ENCODE peak calls at places on chromosome 10, in nine cellular contexts. U, H, R, Q, L, D, W, B and Z are unnamed samples. For H3K4me1, the result is how much of the 10 kb centered on the place peaks cover.

GRCh38 chr10:90451283-90451682 is 406.6 kb downstream of the HTR7 start:
- DNase-seq in L (no peak), R (peak), U (no peak), Q (no peak), B (no peak), D (no peak), H (no peak), W (no peak), Z (no peak)

GRCh38 chr10:77082601-77083252 is 554.9 kb downstream of the KCNMA1 start:
- DNase-seq in U (no peak), Q (no peak), H (peak), W (no peak), R (no peak), D (no peak), L (no peak), B (no peak), Z (no peak)

GRCh38 chr10:130040351-130040750 is 70.3 kb downstream of the C10orf143 start:
- DNase-seq in B (no peak), U (no peak), D (no peak), R (no peak), Q (no peak), H (no peak), L (no peak), W (no peak), Z (no peak)

GRCh38 chr10:87733081-87733480 is 73.4 kb downstream of the PAPSS2 start:
- DNase-seq in R (no peak), D (no peak), U (no peak), B (no peak), W (peak), H (no peak), Q (no peak), L (no peak), Z (peak)

GRCh38 chr10:19826712-19827111 is 10.5 kb downstream of the PLXDC2 start:
- DNase-seq in D (no peak), U (no peak), W (no peak), R (no peak), L (no peak), B (no peak), H (no peak), Q (no peak), Z (no peak)

GRCh38 chr10:124429576-124429975 is 10.9 kb upstream of the OAT start:
- DNase-seq in R (no peak), W (no peak), Q (no peak), B (no peak), D (no peak), H (no peak), L (no peak), U (no peak), Z (no peak)

GRCh38 chr10:72847681-72848080 is 45.9 kb upstream of the OIT3 start:
- DNase-seq in W (no peak), B (no peak), H (peak), L (no peak), Q (no peak), R (no peak), U (no peak), D (no peak), Z (no peak)

GRCh38 chr10:90732581-90732980 is 125.3 kb downstream of the HTR7 start:
- DNase-seq in U (no peak), Q (peak), B (no peak), W (no peak), L (no peak), D (no peak), H (no peak), R (no peak), Z (no peak)

GRCh38 chr10:88377510-88377909 is 205.6 kb downstream of the RNLS start:
- DNase-seq in D (no peak), B (no peak), R (no peak), W (no peak), L (no peak), U (no peak), H (peak), Q (no peak), Z (no peak)

GRCh38 chr10:99172130-99172738 is 63.4 kb downstream of the HPSE2 start:
- DNase-seq in D (no peak), W (peak), Q (no peak), R (peak), B (no peak), U (no peak), L (peak), H (peak), Z (peak)

GRCh38 chr10:50937230-50937907 is 51.9 kb upstream of the A1CF start:
- DNase-seq in L (peak), R (peak), U (no peak), Q (no peak), H (peak), B (no peak), W (no peak), D (no peak), Z (no peak)

GRCh38 chr10:22711373-22711772 is 3.0 kb downstream of the PIP4K2A start:
- DNase-seq in Q (no peak), L (no peak), H (no peak), R (no peak), U (no peak), W (no peak), B (no peak), D (no peak), Z (no peak)

GRCh38 chr10:29618341-29619171 is 16.2 kb downstream of the SVIL start:
- DNase-seq in D (no peak), Q (no peak), U (no peak), B (no peak), L (no peak), H (peak), W (peak), R (no peak), Z (peak)

GRCh38 chr10:70085975-70086613 is 33.4 kb downstream of the MACROH2A2 start:
- DNase-seq in H (no peak), Q (no peak), R (no peak), W (no peak), L (no peak), B (no peak), U (no peak), D (no peak), Z (no peak)

GRCh38 chr10:3853016-3853415 is 68.0 kb upstream of the KLF6 start:
- DNase-seq in B (no peak), H (no peak), D (no peak), R (no peak), W (no peak), L (no peak), Q (no peak), U (no peak), Z (peak)

GRCh38 chr10:110833234-110833940 is 38.3 kb upstream of the PDCD4 start:
- DNase-seq in U (peak), L (no peak), H (no peak), D (no peak), R (no peak), B (no peak), Q (no peak), W (no peak), Z (peak)

GRCh38 chr10:71835671-71836593 is 15.1 kb downstream of the PSAP start:
- DNase-seq in L (no peak), U (peak), D (peak), H (peak), W (peak), B (peak), R (no peak), Q (peak), Z (peak)

GRCh38 chr10:88318803-88319202 is 264.3 kb downstream of the RNLS start:
- DNase-seq in D (no peak), H (no peak), Q (no peak), W (no peak), L (peak), U (no peak), B (no peak), R (peak), Z (no peak)

GRCh38 chr10:68550747-68551411 is 9.3 kb upstream of the TET1 start:
- DNase-seq in L (peak), B (no peak), U (peak), R (peak), H (peak), D (peak), W (peak), Q (no peak), Z (peak)

GRCh38 chr10:100370561-100370975 is 23.5 kb downstream of the SCD start:
- DNase-seq in D (no peak), H (peak), U (no peak), Q (no peak), W (peak), R (peak), L (no peak), B (no peak), Z (peak)

GRCh38 chr10:100368721-100369120 is 21.7 kb downstream of the SCD start:
- DNase-seq in W (no peak), L (no peak), R (no peak), H (no peak), D (no peak), U (no peak), Q (no peak), B (no peak), Z (no peak)

GRCh38 chr10:100373298-100374136 is 26.5 kb downstream of the SCD start:
- DNase-seq in W (peak), D (peak), U (peak), H (peak), R (peak), B (peak), L (peak), Q (peak), Z (peak)

GRCh38 chr10:100372415-100373297 is 25.6 kb downstream of the SCD start:
- DNase-seq in H (no peak), W (no peak), Q (no peak), B (no peak), D (no peak), R (no peak), L (no peak), U (no peak), Z (no peak)

GRCh38 chr10:100370976-100371706 is 24.1 kb downstream of the SCD start:
- DNase-seq in W (peak), U (peak), L (peak), Q (peak), B (no peak), H (peak), R (peak), D (peak), Z (peak)
- TF ChIP-seq POLR2A in W (peak), U (no peak), L (peak), Q (no peak), B (peak), H (peak), R (no peak), D (peak), Z (no peak)

DNA sequence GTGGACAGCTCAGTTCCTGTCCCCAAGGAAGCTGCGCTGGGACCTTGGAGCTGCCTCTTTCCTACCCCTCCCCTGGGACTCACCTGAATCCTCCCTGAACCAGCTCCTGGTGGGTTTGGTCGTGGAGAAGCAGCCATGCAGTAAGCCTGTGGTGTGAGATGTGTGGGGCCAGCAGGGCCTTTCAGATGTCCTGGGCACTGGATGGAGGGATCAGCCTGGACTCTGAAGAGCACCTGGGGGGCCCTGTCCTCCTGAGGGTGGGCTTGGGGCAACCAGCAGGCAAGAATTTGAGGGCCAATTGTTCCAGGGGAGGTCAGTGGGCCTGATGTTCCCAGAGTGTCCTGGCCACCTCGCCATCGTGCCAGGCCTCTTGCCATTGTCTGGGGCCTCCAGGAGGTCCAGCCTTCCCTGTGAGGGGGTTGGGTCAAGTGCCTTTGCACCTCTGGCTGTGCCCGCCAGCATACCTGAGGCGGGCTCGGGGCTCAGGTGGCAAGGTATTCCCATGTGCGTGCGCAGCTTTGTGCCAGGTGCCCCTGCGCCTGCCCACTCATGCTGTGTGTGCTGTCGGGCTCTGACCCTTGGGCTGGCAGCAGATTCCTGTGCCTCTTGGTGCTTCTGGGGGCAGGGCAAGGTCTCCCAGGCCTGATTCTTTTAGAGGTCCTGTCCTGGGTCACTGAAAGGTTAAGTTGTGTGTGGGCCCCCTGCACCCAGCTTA is 7.3 kb downstream of the TRIM8 start:
- DNase-seq in B (no peak), H (no peak), Q (no peak), L (no peak), D (no peak), W (no peak), R (no peak), U (no peak), Z (no peak)
- H3K4me1 ChIP-seq in B (half or more), H (under half), Q (half or more), L (under half), D (half or more), W (half or more), R (under half), U (half or more), Z (half or more)

DNA sequence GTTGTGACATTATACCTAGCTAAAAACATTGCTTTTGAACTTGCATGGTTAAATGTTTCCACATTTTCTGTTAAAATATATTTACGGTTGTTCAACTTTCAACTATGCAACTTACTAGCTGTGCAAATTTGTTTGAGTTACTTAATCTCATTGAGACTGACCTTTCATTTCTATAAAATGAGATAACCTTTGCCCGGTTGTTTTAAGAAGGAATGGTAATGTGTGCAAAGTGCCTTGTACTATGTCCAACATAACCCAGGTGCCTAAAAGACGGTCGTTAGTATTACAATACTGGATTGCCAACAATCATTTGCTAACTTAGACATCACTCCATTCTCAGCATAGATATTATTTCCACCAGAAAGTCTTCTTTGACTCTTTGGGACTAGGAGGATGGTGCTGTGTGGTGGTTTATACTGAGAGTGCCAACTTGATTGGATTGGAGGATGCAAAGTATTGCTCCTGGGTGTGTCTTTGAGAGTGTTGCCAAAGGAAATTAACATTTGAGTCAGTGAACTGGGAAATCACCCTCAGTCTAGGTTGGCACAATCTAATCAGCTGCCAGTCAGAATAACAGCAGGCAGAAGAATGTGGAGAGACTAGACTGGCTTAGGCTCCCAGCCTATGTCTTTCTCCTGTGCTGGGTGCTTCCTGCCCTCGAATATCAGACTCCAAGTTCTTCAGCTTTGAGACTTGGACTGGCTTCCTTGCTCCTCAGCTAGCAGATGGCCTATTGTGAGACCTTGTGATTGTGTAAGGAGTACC is 85.2 kb upstream of the PDSS1 start:
- DNase-seq in U (peak), W (no peak), Q (no peak), B (no peak), H (no peak), L (no peak), R (no peak), D (no peak), Z (no peak)
- TF ChIP-seq POLR2A in U (no peak), W (no peak), Q (no peak), B (no peak), H (no peak), L (no peak), R (no peak), D (no peak), Z (no peak)

DNA sequence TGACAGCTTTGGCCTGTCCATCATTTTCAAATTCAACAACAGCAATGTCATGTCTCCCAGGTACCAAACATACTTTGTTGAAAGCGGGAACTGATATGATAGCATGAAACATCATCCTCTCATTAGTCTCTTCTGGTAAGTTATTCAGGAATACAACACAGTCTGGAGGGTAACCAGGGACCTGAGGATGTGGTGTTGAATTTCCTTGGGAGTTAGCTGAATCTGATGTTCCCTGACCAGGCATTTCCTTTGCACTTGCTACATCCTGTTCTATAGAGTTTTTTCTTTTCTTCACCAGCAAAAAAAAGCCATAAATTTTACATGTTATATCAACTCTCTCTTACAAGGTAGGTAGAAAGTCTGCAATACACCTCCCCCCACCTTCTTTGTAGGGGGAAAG is 97.8 kb upstream of the AFAP1L2 start:
- DNase-seq in R (no peak), W (no peak), H (no peak), L (no peak), D (no peak), B (no peak), Q (no peak), U (no peak), Z (no peak)
- H3K4me1 ChIP-seq in R (under half), W (under half), H (under half), L (under half), D (half or more), B (half or more), Q (under half), U (under half), Z (under half)

GRCh38 chr10:31700222-31700621 is 228.4 kb downstream of the ARHGAP12 start:
- DNase-seq in W (no peak), U (no peak), H (peak), B (no peak), D (peak), R (no peak), L (no peak), Q (no peak), Z (no peak)

GRCh38 chr10:31698169-31698890 is 230.3 kb downstream of the ARHGAP12 start:
- DNase-seq in U (no peak), D (peak), R (no peak), L (no peak), H (peak), Q (no peak), W (peak), B (no peak), Z (peak)

GRCh38 chr10:31693499-31693898 is 235.1 kb downstream of the ARHGAP12 start:
- DNase-seq in L (no peak), H (no peak), R (no peak), B (no peak), W (peak), Q (no peak), D (no peak), U (no peak), Z (no peak)

GRCh38 chr10:31694929-31695837 is 233.4 kb downstream of the ARHGAP12 start:
- DNase-seq in Q (no peak), H (peak), B (no peak), R (no peak), D (no peak), W (no peak), U (no peak), L (no peak), Z (no peak)

DNA sequence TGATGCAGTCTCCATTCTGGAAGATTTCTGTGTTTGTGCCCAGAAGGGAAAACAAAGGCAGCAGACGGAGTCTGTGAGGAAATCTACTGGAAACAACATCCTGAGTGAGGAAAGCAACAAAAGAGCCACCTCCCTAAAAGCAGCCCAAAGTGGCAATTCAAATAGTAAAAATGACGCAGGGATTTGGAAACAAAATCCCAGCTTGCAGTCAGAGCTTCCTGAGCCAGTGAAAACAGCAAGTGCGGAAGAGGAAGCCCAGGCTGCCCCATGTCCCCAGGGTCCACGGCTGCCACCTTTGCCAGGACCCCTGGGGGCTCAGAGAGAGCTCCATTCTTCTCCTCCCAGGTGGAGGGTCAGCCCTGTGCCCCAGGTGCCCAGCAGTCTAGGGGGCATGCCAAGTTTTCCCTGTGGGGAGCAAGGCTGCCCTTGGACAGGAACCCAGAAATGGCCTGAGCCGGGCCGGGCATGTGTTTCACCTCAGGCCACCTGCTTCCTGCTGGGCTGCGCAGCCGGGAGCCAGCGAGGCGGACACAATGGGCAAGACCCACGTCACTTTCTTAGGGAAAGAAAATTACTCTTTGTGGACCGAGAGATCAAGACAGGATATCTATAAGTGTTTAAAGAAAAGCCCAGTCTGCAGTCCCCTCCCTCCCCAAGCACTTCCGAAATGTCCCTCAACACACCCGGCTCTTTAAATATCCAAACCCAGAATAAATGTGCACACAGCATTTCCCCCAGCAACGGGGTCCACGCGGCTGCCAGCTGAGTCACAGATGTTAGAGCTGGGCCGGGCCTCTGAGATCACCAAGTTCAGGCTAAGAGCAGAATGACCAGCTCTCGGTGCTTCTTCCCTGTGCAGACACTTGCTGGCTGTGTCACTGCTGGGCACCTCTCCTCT is 231.1 kb downstream of the ARHGAP12 start:
- DNase-seq in R (no peak), B (peak), Q (no peak), W (peak), H (peak), L (no peak), U (peak), D (peak), Z (peak)
- TF ChIP-seq POLR2A in R (no peak), B (peak), Q (no peak), W (peak), H (no peak), L (no peak), U (no peak), D (no peak), Z (no peak)